ENCODE peak calls at places on chromosomes 7 and 10, in eight cellular contexts. One of them, this sample, is unnamed.
A peak's percentile ranks its signal among the peaks of the same experiment; 100 is the strongest.

GRCh38 chr10:5479481-5480161 is 19.7 kb downstream of the CALML5 start:
- DNase-seq in cardiac fibroblast: no peak
- DNase-seq in MM.1S: no peak
- DNase-seq in fibroblast of mammary gland: no peak
- DNase-seq in esophagus squamous epithelium: no peak
- DNase-seq in kidney: no peak
- DNase-seq in prostate gland: no peak
- DNase-seq in pancreas: no peak
- DNase-seq in this sample: no peak

GRCh38 chr10:75396861-75397570 is 4.5 kb downstream of the ZNF503 start:
- DNase-seq in prostate gland: peak; percentile 17
- DNase-seq in MM.1S: no peak
- DNase-seq in cardiac fibroblast: peak; percentile 38
- DNase-seq in fibroblast of mammary gland: no peak
- DNase-seq in esophagus squamous epithelium: no peak
- DNase-seq in pancreas: peak; percentile 80
- DNase-seq in kidney: peak; percentile 83
- DNase-seq in this sample: no peak

GRCh38 chr10:44853148-44853734 is 57.9 kb upstream of the TMEM72 start:
- DNase-seq in prostate gland: no peak
- DNase-seq in cardiac fibroblast: peak; percentile 74
- DNase-seq in pancreas: no peak
- DNase-seq in kidney: no peak
- DNase-seq in MM.1S: peak; percentile 34
- DNase-seq in esophagus squamous epithelium: no peak
- DNase-seq in fibroblast of mammary gland: peak; percentile 54
- DNase-seq in this sample: no peak

GRCh38 chr7:47758546-47758945 is 176.6 kb upstream of the TNS3 start:
- DNase-seq in MM.1S: no peak
- DNase-seq in esophagus squamous epithelium: no peak
- DNase-seq in pancreas: no peak
- DNase-seq in cardiac fibroblast: peak; percentile 54
- DNase-seq in kidney: no peak
- DNase-seq in fibroblast of mammary gland: peak; percentile 74
- DNase-seq in prostate gland: no peak
- DNase-seq in this sample: no peak

GRCh38 chr7:31508823-31509222 is 5.1 kb upstream of the ITPRID1 start:
- DNase-seq in cardiac fibroblast: no peak
- DNase-seq in esophagus squamous epithelium: no peak
- DNase-seq in fibroblast of mammary gland: no peak
- DNase-seq in prostate gland: no peak
- DNase-seq in kidney: no peak
- DNase-seq in MM.1S: no peak
- DNase-seq in pancreas: no peak
- DNase-seq in this sample: no peak

GRCh38 chr10:33460461-33461294 is 126.2 kb upstream of the NRP1 start:
- DNase-seq in MM.1S: no peak
- DNase-seq in fibroblast of mammary gland: peak; percentile 75
- DNase-seq in pancreas: no peak
- DNase-seq in esophagus squamous epithelium: no peak
- DNase-seq in cardiac fibroblast: peak; percentile 74
- DNase-seq in prostate gland: no peak
- DNase-seq in kidney: no peak
- DNase-seq in this sample: no peak

GRCh38 chr10:91909178-91909677 is at the start of gene FGFBP3:
- DNase-seq in prostate gland: no peak
- DNase-seq in fibroblast of mammary gland: peak; percentile 44
- DNase-seq in cardiac fibroblast: peak; percentile 44
- DNase-seq in kidney: no peak
- DNase-seq in pancreas: no peak
- DNase-seq in esophagus squamous epithelium: no peak
- DNase-seq in MM.1S: peak; percentile 46
- DNase-seq in this sample: no peak

GRCh38 chr10:114687459-114687858 is 29.4 kb upstream of the ABLIM1 start:
- DNase-seq in cardiac fibroblast: no peak
- DNase-seq in fibroblast of mammary gland: no peak
- DNase-seq in kidney: no peak
- DNase-seq in pancreas: no peak
- DNase-seq in esophagus squamous epithelium: no peak
- DNase-seq in prostate gland: no peak
- DNase-seq in MM.1S: no peak
- DNase-seq in this sample: no peak

GRCh38 chr10:11908536-11908935 is 85.4 kb downstream of the PROSER2 start:
- DNase-seq in cardiac fibroblast: no peak
- DNase-seq in fibroblast of mammary gland: no peak
- DNase-seq in prostate gland: no peak
- DNase-seq in pancreas: no peak
- DNase-seq in esophagus squamous epithelium: no peak
- DNase-seq in kidney: no peak
- DNase-seq in MM.1S: no peak
- DNase-seq in this sample: no peak

GRCh38 chr10:26556756-26557640 is 118.9 kb downstream of the APBB1IP start:
- DNase-seq in pancreas: no peak
- DNase-seq in fibroblast of mammary gland: peak; percentile 76
- DNase-seq in MM.1S: peak; percentile 47
- DNase-seq in esophagus squamous epithelium: no peak
- DNase-seq in cardiac fibroblast: peak; percentile 72
- DNase-seq in prostate gland: no peak
- DNase-seq in kidney: no peak
- DNase-seq in this sample: no peak

GRCh38 chr7:151624246-151624928 is 104.7 kb upstream of the RHEB start:
- DNase-seq in esophagus squamous epithelium: no peak
- DNase-seq in fibroblast of mammary gland: no peak
- DNase-seq in kidney: no peak
- DNase-seq in cardiac fibroblast: no peak
- DNase-seq in prostate gland: no peak
- DNase-seq in pancreas: no peak
- DNase-seq in MM.1S: no peak
- DNase-seq in this sample: no peak

GRCh38 chr7:107678110-107678753 is 17.6 kb downstream of the SLC26A4 start:
- DNase-seq in fibroblast of mammary gland: no peak
- DNase-seq in MM.1S: no peak
- DNase-seq in prostate gland: no peak
- DNase-seq in esophagus squamous epithelium: no peak
- DNase-seq in kidney: no peak
- DNase-seq in pancreas: no peak
- DNase-seq in cardiac fibroblast: no peak
- DNase-seq in this sample: no peak

GRCh38 chr7:95375591-95376294 is 20.4 kb downstream of the PON3 start:
- DNase-seq in cardiac fibroblast: no peak
- DNase-seq in fibroblast of mammary gland: no peak
- DNase-seq in prostate gland: no peak
- DNase-seq in kidney: no peak
- DNase-seq in MM.1S: no peak
- DNase-seq in esophagus squamous epithelium: no peak
- DNase-seq in pancreas: no peak
- DNase-seq in this sample: no peak

GRCh38 chr10:42982886-42983594 is 93.8 kb upstream of the RET start:
- DNase-seq in esophagus squamous epithelium: no peak
- DNase-seq in cardiac fibroblast: no peak
- DNase-seq in prostate gland: no peak
- DNase-seq in MM.1S: no peak
- DNase-seq in pancreas: no peak
- DNase-seq in fibroblast of mammary gland: no peak
- DNase-seq in kidney: peak; percentile 19
- DNase-seq in this sample: no peak

GRCh38 chr7:43873300-43873699 is 4.0 kb upstream of the MRPS24 start:
- DNase-seq in esophagus squamous epithelium: no peak
- DNase-seq in MM.1S: no peak
- DNase-seq in cardiac fibroblast: peak; percentile 76
- DNase-seq in prostate gland: no peak
- DNase-seq in kidney: no peak
- DNase-seq in fibroblast of mammary gland: peak; percentile 96
- DNase-seq in pancreas: no peak
- DNase-seq in this sample: no peak

GRCh38 chr7:100966542-100967291 is 2.6 kb upstream of the MUC12 start:
- DNase-seq in esophagus squamous epithelium: no peak
- DNase-seq in pancreas: no peak
- DNase-seq in fibroblast of mammary gland: no peak
- DNase-seq in kidney: peak; percentile 84
- DNase-seq in prostate gland: no peak
- DNase-seq in MM.1S: no peak
- DNase-seq in cardiac fibroblast: no peak
- DNase-seq in this sample: no peak
- H3K4me3 ChIP-seq in esophagus squamous epithelium: peak overlapping the region; percentile 48
- H3K4me3 ChIP-seq in pancreas: peak overlapping the region; percentile 35
- H3K4me3 ChIP-seq in fibroblast of mammary gland: no peak overlapping the region
- H3K4me3 ChIP-seq in kidney: no peak overlapping the region
- H3K4me3 ChIP-seq in prostate gland: peak overlapping the region; percentile 35
- H3K4me3 ChIP-seq in MM.1S: no peak overlapping the region
- H3K4me3 ChIP-seq in cardiac fibroblast: no peak overlapping the region
- H3K4me3 ChIP-seq in this sample: no peak overlapping the region

GRCh38 chr10:24396396-24396795 is 187.5 kb downstream of the KIAA1217 start:
- DNase-seq in kidney: no peak
- DNase-seq in fibroblast of mammary gland: no peak
- DNase-seq in MM.1S: no peak
- DNase-seq in cardiac fibroblast: no peak
- DNase-seq in pancreas: no peak
- DNase-seq in esophagus squamous epithelium: no peak
- DNase-seq in prostate gland: no peak
- DNase-seq in this sample: no peak
- TF ChIP-seq CTCF in kidney: peak; percentile 26
- TF ChIP-seq CTCF in fibroblast of mammary gland: peak; percentile 24
- TF ChIP-seq CTCF in MM.1S: peak; percentile 16
- TF ChIP-seq CTCF in cardiac fibroblast: peak; percentile 22
- TF ChIP-seq CTCF in pancreas: no peak
- TF ChIP-seq CTCF in esophagus squamous epithelium: no peak
- TF ChIP-seq CTCF in prostate gland: no peak
- TF ChIP-seq CTCF in this sample: peak; percentile 27

GRCh38 chr10:73815719-73816030 is 4.3 kb upstream of the NDST2 start:
- DNase-seq in fibroblast of mammary gland: no peak
- DNase-seq in kidney: no peak
- DNase-seq in esophagus squamous epithelium: no peak
- DNase-seq in prostate gland: no peak
- DNase-seq in cardiac fibroblast: no peak
- DNase-seq in pancreas: no peak
- DNase-seq in MM.1S: no peak
- DNase-seq in this sample: no peak
- H3K4me3 ChIP-seq in fibroblast of mammary gland: no peak overlapping the region
- H3K4me3 ChIP-seq in kidney: no peak overlapping the region
- H3K4me3 ChIP-seq in esophagus squamous epithelium: no peak overlapping the region
- H3K4me3 ChIP-seq in prostate gland: no peak overlapping the region
- H3K4me3 ChIP-seq in cardiac fibroblast: no peak overlapping the region
- H3K4me3 ChIP-seq in pancreas: no peak overlapping the region
- H3K4me3 ChIP-seq in MM.1S: no peak overlapping the region
- H3K4me3 ChIP-seq in this sample: no peak overlapping the region

DNA sequence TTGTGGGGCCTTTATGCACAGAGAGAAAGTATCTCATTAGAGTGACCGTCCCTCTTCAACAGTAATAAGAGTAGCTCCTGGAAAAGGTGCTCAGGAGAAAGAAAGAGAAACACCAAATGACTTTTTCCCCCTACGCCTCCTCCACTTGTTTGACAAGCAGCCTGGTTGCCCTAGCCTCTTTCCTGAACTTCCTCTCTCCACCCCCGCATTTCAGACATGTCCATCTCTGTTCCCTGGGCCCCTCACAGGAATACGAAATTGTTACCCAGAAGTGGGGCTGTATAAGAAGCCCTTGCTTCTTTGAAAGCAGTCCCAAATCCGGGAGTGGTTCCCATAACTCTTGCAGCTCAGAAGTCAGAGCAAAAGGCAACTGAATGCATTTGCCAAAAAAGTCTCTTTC is 119.6 kb upstream of the ADO start:
- DNase-seq in kidney: no peak
- DNase-seq in esophagus squamous epithelium: no peak
- DNase-seq in cardiac fibroblast: no peak
- DNase-seq in fibroblast of mammary gland: no peak
- DNase-seq in MM.1S: no peak
- DNase-seq in prostate gland: no peak
- DNase-seq in pancreas: no peak
- DNase-seq in this sample: no peak
- TF ChIP-seq CTCF in kidney: no peak
- TF ChIP-seq CTCF in esophagus squamous epithelium: no peak
- TF ChIP-seq CTCF in cardiac fibroblast: no peak
- TF ChIP-seq CTCF in fibroblast of mammary gland: no peak
- TF ChIP-seq CTCF in MM.1S: no peak
- TF ChIP-seq CTCF in prostate gland: no peak
- TF ChIP-seq CTCF in pancreas: no peak
- TF ChIP-seq CTCF in this sample: no peak

DNA sequence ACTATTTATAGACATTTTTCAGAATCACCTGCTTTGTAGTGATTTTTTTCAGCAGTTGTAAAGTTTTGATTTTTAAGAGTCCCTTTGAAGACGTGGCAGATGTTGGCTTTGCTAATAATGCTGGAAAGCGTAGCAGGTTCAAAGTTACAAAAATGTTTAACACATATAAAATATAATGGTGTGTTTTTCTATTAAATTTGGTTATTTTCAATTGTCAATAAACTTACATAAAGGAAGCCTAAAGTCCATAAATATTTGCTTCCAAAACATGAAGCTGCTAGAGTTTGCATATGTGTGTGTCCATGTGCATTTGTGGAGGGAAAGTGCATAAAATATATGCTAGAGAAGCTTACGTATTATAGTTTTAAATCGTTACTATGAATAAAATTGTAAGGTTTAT is 3.7 kb downstream of the MEOX2 start:
- DNase-seq in pancreas: no peak
- DNase-seq in fibroblast of mammary gland: no peak
- DNase-seq in esophagus squamous epithelium: no peak
- DNase-seq in prostate gland: no peak
- DNase-seq in MM.1S: no peak
- DNase-seq in cardiac fibroblast: no peak
- DNase-seq in kidney: no peak
- DNase-seq in this sample: no peak
- H3K4me3 ChIP-seq in pancreas: no peak overlapping the region
- H3K4me3 ChIP-seq in fibroblast of mammary gland: no peak overlapping the region
- H3K4me3 ChIP-seq in esophagus squamous epithelium: peak overlapping the region; percentile 70
- H3K4me3 ChIP-seq in prostate gland: no peak overlapping the region
- H3K4me3 ChIP-seq in MM.1S: no peak overlapping the region
- H3K4me3 ChIP-seq in cardiac fibroblast: peak overlapping the region; percentile 18
- H3K4me3 ChIP-seq in kidney: no peak overlapping the region
- H3K4me3 ChIP-seq in this sample: no peak overlapping the region

GRCh38 chr7:24912424-24912823 is 67.6 kb downstream of the OSBPL3 start:
- DNase-seq in pancreas: no peak
- DNase-seq in cardiac fibroblast: no peak
- DNase-seq in prostate gland: no peak
- DNase-seq in kidney: no peak
- DNase-seq in esophagus squamous epithelium: no peak
- DNase-seq in fibroblast of mammary gland: no peak
- DNase-seq in MM.1S: no peak
- DNase-seq in this sample: no peak
- TF ChIP-seq CTCF in pancreas: no peak
- TF ChIP-seq CTCF in cardiac fibroblast: no peak
- TF ChIP-seq CTCF in prostate gland: no peak
- TF ChIP-seq CTCF in kidney: no peak
- TF ChIP-seq CTCF in esophagus squamous epithelium: no peak
- TF ChIP-seq CTCF in fibroblast of mammary gland: no peak
- TF ChIP-seq CTCF in MM.1S: no peak
- TF ChIP-seq CTCF in this sample: no peak

GRCh38 chr10:103968441-103969391 is 1.8 kb downstream of the SLK start:
- DNase-seq in fibroblast of mammary gland: no peak
- DNase-seq in prostate gland: no peak
- DNase-seq in pancreas: no peak
- DNase-seq in kidney: no peak
- DNase-seq in cardiac fibroblast: peak; percentile 15
- DNase-seq in esophagus squamous epithelium: no peak
- DNase-seq in MM.1S: peak; percentile 12
- DNase-seq in this sample: no peak
- H3K4me3 ChIP-seq in fibroblast of mammary gland: peak overlapping the region; percentile 95
- H3K4me3 ChIP-seq in prostate gland: peak overlapping the region; percentile 94
- H3K4me3 ChIP-seq in pancreas: peak overlapping the region; percentile 88
- H3K4me3 ChIP-seq in kidney: peak overlapping the region; percentile 98
- H3K4me3 ChIP-seq in cardiac fibroblast: peak overlapping the region; percentile 72
- H3K4me3 ChIP-seq in esophagus squamous epithelium: peak overlapping the region; percentile 98
- H3K4me3 ChIP-seq in MM.1S: peak overlapping the region; percentile 84
- H3K4me3 ChIP-seq in this sample: peak overlapping the region; percentile 84

This sample was measured in GM06990.